ENCODE peak calls at places on chromosomes 2 and 18, in ten cellular contexts. G is dorsolateral prefrontal cortex; K is left lobe of liver; J is HEK293T; D is naive thymus-derived CD4-positive, alpha-beta T cell; U is NCI-H2171 treated with DMSO at 0.1 percent for 48 hours; T is mesothelial cell of epicardium; X is upper lobe of right lung; Y is glutamatergic neuron; H is A549. N is an unnamed sample.

GRCh38 chr2:69088471-69088870 is 75.5 kb downstream of the ANTXR1 start:
- DNase-seq in K (no peak), U (no peak), X (no peak), T (no peak), H (peak; percentile 32), D (no peak), Y (no peak), G (no peak), J (no peak), N (no peak)

GRCh38 chr2:63093512-63093911 is 42.9 kb downstream of the OTX1 start:
- DNase-seq in J (no peak), T (no peak), H (no peak), U (no peak), Y (no peak), X (no peak), D (no peak), K (no peak), G (no peak), N (no peak)

GRCh38 chr2:179898873-179899272 is 37.5 kb upstream of the ZNF385B start:
- DNase-seq in G (no peak), J (peak; percentile 46), T (no peak), X (no peak), Y (peak; percentile 47), K (no peak), U (peak; percentile 19), H (peak; percentile 56), D (no peak), N (peak; percentile 35)

GRCh38 chr2:238864207-238865014 is 16.5 kb downstream of the TWIST2 start:
- DNase-seq in X (peak; percentile 89), K (no peak), U (no peak), Y (no peak), G (no peak), T (peak; percentile 67), D (no peak), J (peak; percentile 63), H (peak; percentile 96), N (peak; percentile 69)

GRCh38 chr2:201021914-201022313 is 49.6 kb downstream of the HYCC2 start:
- DNase-seq in K (no peak), X (no peak), T (no peak), D (no peak), Y (no peak), H (no peak), U (no peak), G (no peak), J (no peak), N (no peak)

GRCh38 chr2:24914713-24915112 is 5.3 kb downstream of the ADCY3 start:
- DNase-seq in J (no peak), H (no peak), D (no peak), U (no peak), G (no peak), Y (no peak), K (no peak), T (no peak), X (no peak), N (no peak)

GRCh38 chr18:26003391-26003790 is 87.0 kb downstream of the SS18 start:
- DNase-seq in X (no peak), K (no peak), G (no peak), T (no peak), D (no peak), J (no peak), H (no peak), Y (no peak), U (peak; percentile 40), N (no peak)

GRCh38 chr2:178917555-178917954 is 110.3 kb upstream of the TTN start:
- DNase-seq in K (no peak), U (no peak), J (no peak), H (no peak), G (no peak), Y (no peak), D (no peak), X (no peak), T (no peak), N (no peak)

GRCh38 chr2:133369896-133370295 is 198.4 kb downstream of the NCKAP5 start:
- DNase-seq in D (no peak), X (no peak), T (no peak), K (no peak), J (no peak), U (no peak), H (no peak), G (no peak), Y (no peak), N (no peak)

GRCh38 chr2:84894758-84895520 is 10.5 kb upstream of the TMSB10 start:
- DNase-seq in U (peak; percentile 81), X (no peak), H (no peak), J (no peak), D (peak; percentile 61), T (no peak), K (no peak), G (no peak), Y (no peak), N (no peak)

GRCh38 chr2:157256621-157257020 is 884 bp upstream of the GALNT5 start:
- DNase-seq in J (no peak), D (no peak), H (no peak), G (no peak), X (no peak), Y (no peak), U (no peak), K (no peak), T (no peak), N (no peak)

GRCh38 chr2:227888289-227888688 is 16.9 kb downstream of the DAW1 start:
- DNase-seq in D (no peak), J (no peak), T (no peak), H (peak; percentile 58), X (peak; percentile 58), U (no peak), Y (no peak), K (peak; percentile 57), G (no peak), N (no peak)

GRCh38 chr2:157722580-157723234 is 94.0 kb upstream of the ACVR1C start:
- DNase-seq in T (no peak), X (no peak), J (no peak), K (no peak), Y (no peak), D (peak; percentile 7), G (no peak), H (peak; percentile 29), U (peak; percentile 45), N (no peak)

GRCh38 chr2:214450118-214450894 is 39.5 kb downstream of the VWC2L start:
- DNase-seq in J (no peak), U (no peak), H (no peak), T (no peak), D (no peak), X (no peak), Y (no peak), G (no peak), K (no peak), N (no peak)

GRCh38 chr2:64137567-64137966 is 6.7 kb downstream of the PELI1 start:
- DNase-seq in H (no peak), T (no peak), D (no peak), G (no peak), K (no peak), X (no peak), U (no peak), Y (no peak), J (no peak), N (no peak)

GRCh38 chr18:8894823-8895222 is 189.5 kb downstream of the MTCL1 start:
- DNase-seq in H (no peak), X (no peak), Y (no peak), J (no peak), T (no peak), K (no peak), U (no peak), G (no peak), D (no peak), N (no peak)

GRCh38 chr2:156999657-157000056 is 257.8 kb upstream of the GALNT5 start:
- DNase-seq in K (no peak), G (no peak), D (no peak), Y (no peak), X (no peak), T (no peak), J (no peak), H (no peak), U (peak; percentile 26), N (no peak)

GRCh38 chr2:16763493-16763899 is 97.9 kb upstream of the CYRIA start:
- DNase-seq in U (no peak), G (no peak), X (no peak), J (no peak), K (no peak), T (no peak), H (peak; percentile 9), D (no peak), Y (no peak), N (no peak)

GRCh38 chr2:72129676-72130340 is 17.9 kb downstream of the CYP26B1 start:
- DNase-seq in D (no peak), T (no peak), J (no peak), X (no peak), H (no peak), K (peak; percentile 37), Y (no peak), U (no peak), G (peak; percentile 24), N (no peak)

GRCh38 chr18:21815101-21815500 is 74.5 kb downstream of the MIB1 start:
- DNase-seq in U (no peak), Y (no peak), K (no peak), H (no peak), T (no peak), D (no peak), J (no peak), G (no peak), X (no peak), N (no peak)

GRCh38 chr18:67876866-67877265 is 360.3 kb upstream of the DSEL start:
- DNase-seq in U (no peak), H (no peak), Y (no peak), K (no peak), D (no peak), X (no peak), G (no peak), J (no peak), T (no peak), N (no peak)

GRCh38 chr2:187654535-187654934 is 100.3 kb upstream of the TFPI start:
- DNase-seq in H (no peak), T (no peak), K (no peak), D (no peak), Y (peak; percentile 22), G (no peak), U (peak; percentile 73), J (no peak), X (no peak), N (no peak)

GRCh38 chr2:172251231-172251630 is 148.5 kb upstream of the DLX2 start:
- DNase-seq in G (no peak), Y (no peak), X (no peak), K (no peak), J (no peak), H (no peak), D (no peak), U (no peak), T (no peak), N (no peak)

GRCh38 chr18:75376004-75376403 is 51.5 kb downstream of the SMIM21 start:
- DNase-seq in J (no peak), U (no peak), X (no peak), H (peak; percentile 58), T (no peak), Y (no peak), G (no peak), D (no peak), K (no peak), N (no peak)

GRCh38 chr2:223218587-223219178 is 166.7 kb downstream of the KCNE4 start:
- DNase-seq in T (no peak), K (no peak), U (no peak), J (no peak), H (no peak), X (no peak), D (no peak), Y (no peak), G (no peak), N (no peak)

GRCh38 chr2:96844405-96844808 is 586 bp upstream of the ANKRD23 start:
- DNase-seq in G (no peak), X (no peak), K (no peak), D (no peak), Y (no peak), U (no peak), J (no peak), T (no peak), H (no peak), N (no peak)

GRCh38 chr2:98212291-98212690 is 125.3 kb downstream of the VWA3B start:
- DNase-seq in K (no peak), T (no peak), U (no peak), Y (no peak), X (no peak), G (no peak), H (no peak), D (no peak), J (no peak), N (peak; percentile 18)

GRCh38 chr2:224869601-224870000 is 153.4 kb upstream of the CCDC195 start:
- DNase-seq in Y (no peak), X (no peak), D (no peak), H (no peak), G (no peak), J (no peak), U (no peak), K (no peak), T (no peak), N (no peak)

N was measured in neuronal stem cell.